ENCODE peak calls at places on chromosomes 13 and 19, in seven cellular contexts. D is tibial artery, R is thyroid gland, H is body of pancreas, Q is Peyer's patch, Z is HCT116, M is AG04450. G is an unnamed sample.
A peak's percentile ranks its signal among the peaks of the same experiment; 100 is the strongest.

GRCh38 chr13:75637101-75637774 is 1.1 kb downstream of the LMO7 start:
- DNase-seq in R (no peak), Z (no peak), M (no peak), H (no peak), D (no peak), Q (no peak), G (no peak)

GRCh38 chr13:45928843-45929242 is 77.3 kb upstream of the SIAH3 start:
- DNase-seq in Q (no peak), R (no peak), D (no peak), Z (no peak), H (peak; percentile 67), M (no peak), G (peak; percentile 64)

GRCh38 chr19:28519950-28520861 is 692.7 kb downstream of the UQCRFS1 start:
- DNase-seq in Z (no peak), M (no peak), D (no peak), Q (no peak), H (peak; percentile 56), R (no peak), G (no peak)

GRCh38 chr13:75704194-75704941 is 68.2 kb downstream of the LMO7 start:
- DNase-seq in D (no peak), Z (no peak), R (no peak), H (no peak), M (peak; percentile 48), Q (no peak), G (no peak)

GRCh38 chr13:51603716-51604115 is 19.5 kb downstream of the WDFY2 start:
- DNase-seq in H (no peak), Q (no peak), Z (no peak), R (no peak), D (no peak), M (no peak), G (no peak)

GRCh38 chr13:20414475-20415287 is 111.0 kb downstream of the CRYL1 start:
- DNase-seq in R (no peak), D (no peak), M (no peak), Q (no peak), Z (no peak), H (no peak), G (no peak)

GRCh38 chr19:21092107-21092506 is 10.1 kb downstream of the ZNF714 start:
- DNase-seq in M (no peak), H (peak; percentile 32), R (peak; percentile 62), Q (no peak), D (no peak), Z (no peak), G (no peak)

GRCh38 chr13:29743229-29743786 is 107.1 kb downstream of the UBL3 start:
- DNase-seq in Q (no peak), M (peak; percentile 43), Z (no peak), D (peak; percentile 69), H (peak; percentile 5), R (peak; percentile 19), G (peak; percentile 48)

GRCh38 chr19:57558525-57558924 is 1.1 kb downstream of the ZNF550 start:
- DNase-seq in H (no peak), D (no peak), Q (no peak), M (no peak), R (no peak), Z (no peak), G (no peak)

GRCh38 chr13:80131204-80131603 is 209.7 kb downstream of the SPRY2 start:
- DNase-seq in Q (peak; percentile 71), R (peak; percentile 81), D (peak; percentile 75), M (no peak), Z (no peak), H (peak; percentile 73), G (no peak)

GRCh38 chr19:48819366-48819816 is 8.6 kb upstream of the BCAT2 start:
- DNase-seq in D (peak; percentile 97), M (peak; percentile 59), Z (peak; percentile 54), H (peak; percentile 98), R (peak; percentile 97), Q (peak; percentile 84), G (peak; percentile 41)

GRCh38 chr13:101623469-101624209 is 171.2 kb downstream of the ITGBL1 start:
- DNase-seq in Z (no peak), Q (no peak), M (no peak), D (no peak), R (no peak), H (no peak), G (no peak)

GRCh38 chr19:41431426-41432386 is 4.5 kb upstream of the B3GNT8 start:
- DNase-seq in Z (no peak), Q (no peak), H (peak; percentile 53), D (no peak), M (no peak), R (no peak), G (no peak)

GRCh38 chr13:60398949-60399589 is 2.0 kb downstream of the TDRD3 start:
- DNase-seq in Q (no peak), Z (no peak), H (peak; percentile 37), M (no peak), D (no peak), R (no peak), G (no peak)

GRCh38 chr13:41132512-41133152 is at the start of gene KBTBD6:
- DNase-seq in M (peak; percentile 99), R (peak; percentile 94), Q (peak; percentile 97), H (peak; percentile 97), D (peak; percentile 97), Z (peak; percentile 96), G (peak; percentile 87)

GRCh38 chr13:104683789-104684188 is 1617.6 kb upstream of the SLC10A2 start:
- DNase-seq in Z (no peak), H (no peak), D (no peak), R (no peak), Q (no peak), M (no peak), G (no peak)

GRCh38 chr19:36489920-36490415 is 607 bp upstream of the ZNF566 start:
- DNase-seq in M (peak; percentile 84), Z (no peak), H (peak; percentile 84), Q (peak; percentile 91), D (peak; percentile 83), R (peak; percentile 78), G (no peak)

GRCh38 chr19:5903054-5903501 is 512 bp downstream of the NDUFA11 start:
- DNase-seq in M (no peak), R (no peak), Q (no peak), Z (no peak), D (no peak), H (no peak), G (no peak)

GRCh38 chr19:47582320-47582909 is 9.5 kb upstream of the ZNF541 start:
- DNase-seq in Z (no peak), M (no peak), D (no peak), Q (no peak), H (no peak), R (no peak), G (no peak)

GRCh38 chr13:111184685-111185401 is 69.7 kb downstream of the ARHGEF7 start:
- DNase-seq in M (no peak), H (no peak), R (no peak), Q (peak; percentile 89), D (peak; percentile 79), Z (no peak), G (no peak)

GRCh38 chr13:40433577-40433976 is 232.9 kb downstream of the FOXO1 start:
- DNase-seq in H (no peak), Z (no peak), D (no peak), M (no peak), Q (peak; percentile 83), R (no peak), G (no peak)

GRCh38 chr19:11254662-11255061 is 7.7 kb downstream of the DOCK6 start:
- DNase-seq in M (no peak), Z (no peak), D (no peak), R (no peak), H (no peak), Q (no peak), G (no peak)
- TF ChIP-seq CTCF in M (no peak), Z (peak; percentile 31), D (no peak), R (no peak), H (no peak), Q (peak; percentile 23), G (peak; percentile 43)

GRCh38 chr19:19260417-19260816 is 12.7 kb downstream of the TM6SF2 start:
- DNase-seq in H (no peak), Q (no peak), R (no peak), Z (no peak), M (no peak), D (no peak), G (no peak)

GRCh38 chr19:19259741-19260140 is 13.4 kb downstream of the TM6SF2 start:
- DNase-seq in Z (peak; percentile 46), Q (no peak), H (no peak), M (no peak), R (no peak), D (no peak), G (no peak)

GRCh38 chr19:19260842-19261241 is 12.3 kb downstream of the TM6SF2 start:
- DNase-seq in Q (no peak), R (no peak), Z (no peak), D (no peak), M (no peak), H (no peak), G (no peak)

GRCh38 chr19:19262190-19263057 is 10.7 kb downstream of the TM6SF2 start:
- DNase-seq in D (no peak), Z (no peak), R (no peak), Q (no peak), H (no peak), M (no peak), G (no peak)

GRCh38 chr19:19261350-19262189 is 11.5 kb downstream of the TM6SF2 start:
- DNase-seq in D (no peak), Q (no peak), Z (no peak), M (no peak), H (no peak), R (no peak), G (no peak)
- H3K4me3 ChIP-seq in D (no peak overlapping the region), Q (peak overlapping the region; percentile 30), Z (no peak overlapping the region), M (peak overlapping the region; percentile 32), H (no peak overlapping the region), R (no peak overlapping the region), G (no peak overlapping the region)

DNA sequence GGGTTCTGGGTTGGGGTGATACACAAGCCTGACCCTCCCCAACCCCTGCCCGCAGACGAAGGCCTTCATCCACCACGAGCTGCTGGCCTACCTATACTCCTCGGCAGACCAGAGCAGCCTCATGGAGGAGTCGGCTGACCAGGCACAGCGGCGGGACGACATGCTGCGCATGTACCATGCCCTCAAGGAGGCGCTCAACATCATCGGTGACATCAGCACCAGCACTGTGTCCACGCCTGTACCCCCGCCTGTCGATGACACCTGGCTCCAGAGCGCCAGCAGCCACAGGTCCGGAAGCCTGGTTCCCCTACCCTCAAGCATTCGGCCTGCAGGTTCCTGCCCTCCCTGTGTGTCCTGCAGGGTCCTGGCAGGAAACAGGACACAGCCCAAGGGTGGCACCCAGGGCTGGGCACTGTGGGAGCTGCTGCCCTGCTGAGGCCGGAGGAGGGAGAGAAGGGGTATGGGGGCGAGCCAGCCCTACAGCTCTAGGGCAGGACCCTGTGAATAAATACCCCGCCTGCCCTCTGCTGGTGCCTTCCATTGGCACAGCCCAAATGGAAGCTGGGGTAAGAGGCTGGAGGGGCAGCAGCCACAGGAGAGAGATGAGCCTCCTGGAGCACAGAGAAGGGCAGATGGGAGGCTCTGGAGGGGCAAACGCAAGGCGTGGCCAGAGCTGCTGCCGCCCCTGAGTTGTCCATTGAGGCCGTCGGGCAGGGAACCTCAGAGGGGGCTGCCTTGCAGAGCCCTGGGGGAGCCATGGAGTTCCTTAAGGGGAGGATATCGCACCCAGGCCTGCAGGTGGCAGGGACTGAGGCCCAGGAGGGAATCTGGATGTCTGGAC is 6.8 kb downstream of the TMED1 start:
- DNase-seq in M (no peak), Z (no peak), R (no peak), H (no peak), Q (no peak), D (no peak), G (no peak)
- TF ChIP-seq CTCF in M (peak; percentile 10), Z (peak; percentile 26), R (no peak), H (no peak), Q (no peak), D (no peak), G (peak; percentile 7)

DNA sequence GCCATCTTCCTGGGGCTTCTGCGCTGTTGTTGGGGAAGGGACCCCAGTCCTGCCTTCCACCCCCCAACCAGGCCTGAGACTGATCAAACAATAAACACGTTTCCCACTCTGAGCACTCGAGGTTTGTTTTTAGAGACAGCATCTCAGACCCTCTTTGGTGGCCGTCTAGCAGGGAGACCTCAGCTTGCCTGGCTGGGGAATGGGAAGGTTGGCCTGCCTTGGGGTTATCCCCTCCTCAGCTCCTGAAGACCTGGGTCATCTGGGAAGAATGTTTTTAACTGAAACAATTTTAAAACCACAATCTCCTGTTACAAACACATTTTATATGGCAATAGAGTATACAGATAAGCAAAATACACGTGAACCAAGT is 2.0 kb downstream of the ZNF581 start:
- DNase-seq in Q (no peak), M (no peak), Z (no peak), R (no peak), D (no peak), H (no peak), G (no peak)
- H3K4me3 ChIP-seq in Q (no peak overlapping the region), M (no peak overlapping the region), Z (no peak overlapping the region), R (no peak overlapping the region), D (no peak overlapping the region), H (no peak overlapping the region), G (peak overlapping the region; percentile 85)

G was measured in epithelial cell of proximal tubule.